ENCODE peak calls at places on chromosomes 3 and 15, in ten cellular contexts. F is pancreas; M is BJ; N is fibroblast of the aortic adventitia; R is AG04449; L is cardiac fibroblast; I is SK-N-SH; Z is psoas muscle; B is GM12864; A is CD8-positive, alpha-beta T cell. W is an unnamed sample.

GRCh38 chr3:15439476-15439875 is 12.1 kb downstream of the EAF1 start:
- DNase-seq in F (no peak), M (no peak), N (peak; percentile 30), R (no peak), L (peak; percentile 38), I (no peak), Z (no peak), B (no peak), A (no peak), W (no peak)

GRCh38 chr15:83178387-83178786 is 29.2 kb downstream of the HDGFL3 start:
- DNase-seq in F (no peak), M (no peak), N (no peak), R (no peak), L (no peak), I (no peak), Z (no peak), B (no peak), A (no peak), W (no peak)

GRCh38 chr3:24520101-24520495 is 25.4 kb upstream of the THRB start:
- DNase-seq in F (no peak), M (no peak), N (no peak), R (no peak), L (no peak), I (no peak), Z (no peak), B (no peak), A (no peak), W (no peak)

GRCh38 chr3:15768421-15769255 is 29.1 kb downstream of the ANKRD28 start:
- DNase-seq in F (no peak), M (peak; percentile 90), N (peak; percentile 96), R (peak; percentile 94), L (peak; percentile 94), I (no peak), Z (peak; percentile 20), B (no peak), A (no peak), W (no peak)

GRCh38 chr3:50625879-50626182 is 8.9 kb downstream of the MAPKAPK3 start:
- DNase-seq in F (no peak), M (no peak), N (no peak), R (no peak), L (no peak), I (no peak), Z (peak; percentile 79), B (no peak), A (no peak), W (no peak)

GRCh38 chr3:9630550-9631139 is 18.7 kb upstream of the MTMR14 start:
- DNase-seq in F (no peak), M (no peak), N (no peak), R (no peak), L (no peak), I (no peak), Z (no peak), B (no peak), A (no peak), W (no peak)

GRCh38 chr3:15044311-15044710 is 20.8 kb downstream of the MRPS25 start:
- DNase-seq in F (no peak), M (no peak), N (no peak), R (no peak), L (no peak), I (no peak), Z (no peak), B (no peak), A (no peak), W (no peak)

GRCh38 chr3:136606990-136607389 is 145.2 kb downstream of the STAG1 start:
- DNase-seq in F (no peak), M (no peak), N (no peak), R (no peak), L (no peak), I (no peak), Z (no peak), B (no peak), A (no peak), W (no peak)

GRCh38 chr3:195468841-195469240 is 26.0 kb upstream of the ACAP2 start:
- DNase-seq in F (no peak), M (no peak), N (no peak), R (no peak), L (no peak), I (no peak), Z (no peak), B (no peak), A (no peak), W (no peak)

GRCh38 chr3:141798455-141798854 is 35.2 kb downstream of the GRK7 start:
- DNase-seq in F (peak; percentile 15), M (no peak), N (peak; percentile 38), R (no peak), L (peak; percentile 45), I (no peak), Z (no peak), B (no peak), A (no peak), W (no peak)

GRCh38 chr3:112640333-112640863 is 545 bp downstream of the CCDC80 start:
- DNase-seq in F (no peak), M (peak; percentile 60), N (peak; percentile 86), R (peak; percentile 63), L (peak; percentile 77), I (peak; percentile 32), Z (no peak), B (no peak), A (no peak), W (peak; percentile 31)

GRCh38 chr15:80823995-80824394 is 44.8 kb downstream of the CEMIP start:
- DNase-seq in F (no peak), M (no peak), N (no peak), R (no peak), L (no peak), I (no peak), Z (no peak), B (no peak), A (no peak), W (no peak)

GRCh38 chr15:56243117-56243773 is 434 bp downstream of the RFX7 start:
- DNase-seq in F (peak; percentile 31), M (no peak), N (no peak), R (no peak), L (peak; percentile 51), I (peak; percentile 79), Z (peak; percentile 50), B (no peak), A (peak; percentile 54), W (peak; percentile 78)

GRCh38 chr3:172176385-172176784 is 137.0 kb downstream of the FNDC3B start:
- DNase-seq in F (no peak), M (no peak), N (no peak), R (no peak), L (no peak), I (no peak), Z (no peak), B (no peak), A (no peak), W (no peak)
- H3K4me3 ChIP-seq in F (no peak overlapping the region), M (no peak overlapping the region), N (no peak overlapping the region), R (no peak overlapping the region), L (no peak overlapping the region), I (no peak overlapping the region), Z (no peak overlapping the region), B (no peak overlapping the region), A (no peak overlapping the region), W (no peak overlapping the region)

GRCh38 chr3:78255403-78255802 is 1215.5 kb downstream of the ROBO2 start:
- DNase-seq in F (no peak), M (peak; percentile 61), N (peak; percentile 93), R (peak; percentile 68), L (peak; percentile 78), I (peak; percentile 40), Z (no peak), B (no peak), A (no peak), W (no peak)

GRCh38 chr3:78253860-78254259 is 1214.0 kb downstream of the ROBO2 start:
- DNase-seq in F (no peak), M (no peak), N (no peak), R (no peak), L (no peak), I (no peak), Z (no peak), B (no peak), A (no peak), W (no peak)

GRCh38 chr3:78258798-78259197 is 1218.9 kb downstream of the ROBO2 start:
- DNase-seq in F (no peak), M (peak; percentile 94), N (peak; percentile 88), R (peak; percentile 87), L (peak; percentile 70), I (no peak), Z (no peak), B (no peak), A (no peak), W (no peak)

GRCh38 chr3:78257956-78258530 is 1218.1 kb downstream of the ROBO2 start:
- DNase-seq in F (no peak), M (no peak), N (no peak), R (no peak), L (no peak), I (no peak), Z (no peak), B (no peak), A (no peak), W (no peak)

DNA sequence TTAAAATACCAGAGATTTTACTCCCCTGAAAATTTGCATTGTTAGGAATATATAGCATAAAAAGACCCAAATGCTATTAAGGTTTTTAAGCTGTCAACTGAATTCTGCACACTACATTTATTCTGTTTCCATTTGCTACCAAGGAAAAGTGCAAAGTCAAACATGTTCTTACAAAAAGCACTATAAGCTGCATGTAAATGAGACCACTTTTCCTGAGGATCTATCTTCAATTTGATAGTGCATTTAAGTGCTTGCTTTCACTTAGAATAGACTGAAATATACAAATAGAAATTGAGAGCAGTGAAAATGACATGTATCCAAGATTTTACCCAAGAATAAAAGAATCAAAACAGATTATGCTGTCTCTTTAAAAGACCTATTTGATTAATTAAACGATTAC is 1216.2 kb downstream of the ROBO2 start:
- DNase-seq in F (no peak), M (no peak), N (peak; percentile 9), R (no peak), L (no peak), I (no peak), Z (no peak), B (no peak), A (no peak), W (no peak)
- H3K4me3 ChIP-seq in F (no peak overlapping the region), M (no peak overlapping the region), N (no peak overlapping the region), R (no peak overlapping the region), L (no peak overlapping the region), I (no peak overlapping the region), Z (no peak overlapping the region), B (no peak overlapping the region), A (no peak overlapping the region), W (no peak overlapping the region)

DNA sequence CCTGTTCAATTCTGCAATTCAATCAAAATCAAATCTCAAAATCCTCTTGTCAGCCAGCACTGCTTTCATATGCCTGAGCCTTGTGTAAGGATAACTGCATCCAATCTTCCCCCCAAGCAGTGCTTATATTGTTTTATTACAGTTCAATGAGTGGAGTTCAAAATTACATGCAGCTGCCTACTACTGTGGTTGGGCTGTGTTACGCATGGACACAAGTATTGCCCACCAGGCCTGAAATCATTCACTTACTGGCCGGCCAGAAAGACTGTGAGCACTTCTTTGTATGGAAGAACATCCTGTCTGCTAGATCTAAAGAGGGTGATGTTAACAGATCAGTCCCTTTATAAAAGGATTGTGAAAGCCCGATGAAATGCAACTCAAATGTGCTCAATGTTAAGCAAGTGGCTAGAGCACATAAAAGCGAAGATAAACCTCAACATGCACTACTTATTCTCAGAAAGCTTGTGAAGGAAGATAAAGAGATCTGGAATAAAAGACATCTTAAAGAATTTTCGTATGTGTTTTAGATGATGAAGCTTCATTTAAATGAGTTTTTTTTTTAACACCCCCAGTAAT is 132.5 kb downstream of the FOXP1 start:
- DNase-seq in F (no peak), M (no peak), N (no peak), R (no peak), L (no peak), I (no peak), Z (no peak), B (no peak), A (no peak), W (no peak)
- H3K4me3 ChIP-seq in F (no peak overlapping the region), M (no peak overlapping the region), N (no peak overlapping the region), R (no peak overlapping the region), L (no peak overlapping the region), I (no peak overlapping the region), Z (no peak overlapping the region), B (no peak overlapping the region), A (peak overlapping the region; percentile 7), W (no peak overlapping the region)

GRCh38 chr3:102673271-102674115 is 238.7 kb downstream of the ZPLD1 start:
- DNase-seq in F (peak; percentile 42), M (no peak), N (peak; percentile 46), R (no peak), L (peak; percentile 58), I (peak; percentile 64), Z (peak; percentile 37), B (peak; percentile 10), A (peak; percentile 35), W (peak; percentile 36)
- H3K4me3 ChIP-seq in F (no peak overlapping the region), M (no peak overlapping the region), N (no peak overlapping the region), R (no peak overlapping the region), L (peak overlapping the region; percentile 20), I (peak overlapping the region; percentile 33), Z (no peak overlapping the region), B (no peak overlapping the region), A (no peak overlapping the region), W (no peak overlapping the region)

W was measured in H7.